ENCODE peak calls at places on chromosome 20, in nine cellular contexts. C is Calu3, Q is HCT116, O is BJ, E is lower lobe of right lung, R is heart left ventricle, G is progenitor cell of endocrine pancreas, K is fibroblast of pulmonary artery, V is GM20000. T is an unnamed sample.

GRCh38 chr20:10076126-10077080 is 41.6 kb downstream of the ANKEF1 start:
- DNase-seq in C (peak; percentile 33), Q (no peak), O (no peak), E (no peak), R (no peak), G (no peak), K (peak; percentile 73), V (no peak), T (no peak)

GRCh38 chr20:40233401-40233800 is 455.6 kb downstream of the MAFB start:
- DNase-seq in C (no peak), Q (no peak), O (no peak), E (no peak), R (no peak), G (no peak), K (no peak), V (no peak), T (no peak)

GRCh38 chr20:46751856-46752255 is 42.4 kb downstream of the SLC2A10 start:
- DNase-seq in C (no peak), Q (no peak), O (no peak), E (no peak), R (no peak), G (no peak), K (no peak), V (no peak), T (no peak)

GRCh38 chr20:1656844-1657243 is 735 bp downstream of the SIRPG start:
- DNase-seq in C (no peak), Q (no peak), O (no peak), E (no peak), R (no peak), G (no peak), K (no peak), V (no peak), T (no peak)

GRCh38 chr20:3766832-3767433 is 620 bp downstream of the ADISSP start:
- DNase-seq in C (no peak), Q (no peak), O (no peak), E (peak; percentile 50), R (peak; percentile 72), G (no peak), K (no peak), V (no peak), T (peak; percentile 37)

GRCh38 chr20:34639755-34640222 is 37.1 kb downstream of the PIGU start:
- DNase-seq in C (peak; percentile 44), Q (no peak), O (no peak), E (no peak), R (no peak), G (no peak), K (no peak), V (no peak), T (no peak)

GRCh38 chr20:41009960-41010359 is 18.7 kb upstream of the TOP1 start:
- DNase-seq in C (no peak), Q (no peak), O (no peak), E (no peak), R (no peak), G (no peak), K (peak; percentile 23), V (no peak), T (no peak)

GRCh38 chr20:18057106-18057993 is at the start of gene OVOL2:
- DNase-seq in C (peak; percentile 77), Q (peak; percentile 60), O (no peak), E (peak; percentile 93), R (no peak), G (peak; percentile 80), K (peak; percentile 2), V (peak; percentile 39), T (peak; percentile 42)

GRCh38 chr20:12152996-12153395 is 235.3 kb downstream of the BTBD3 start:
- DNase-seq in C (peak; percentile 39), Q (no peak), O (no peak), E (no peak), R (no peak), G (no peak), K (peak; percentile 15), V (no peak), T (no peak)

GRCh38 chr20:62156592-62157386 is 13.2 kb downstream of the SS18L1 start:
- DNase-seq in C (peak; percentile 61), Q (peak; percentile 46), O (no peak), E (peak; percentile 76), R (peak; percentile 79), G (peak; percentile 74), K (peak; percentile 47), V (peak; percentile 88), T (peak; percentile 85)

GRCh38 chr20:5400164-5400762 is 83.5 kb upstream of the PROKR2 start:
- DNase-seq in C (peak; percentile 15), Q (no peak), O (no peak), E (no peak), R (no peak), G (peak; percentile 44), K (peak; percentile 46), V (no peak), T (peak; percentile 72)

GRCh38 chr20:60791823-60792222 is 460.2 kb upstream of the CDH4 start:
- DNase-seq in C (no peak), Q (no peak), O (no peak), E (no peak), R (no peak), G (no peak), K (no peak), V (no peak), T (no peak)
- TF ChIP-seq CTCF in C (no peak), Q (no peak), O (no peak), E (no peak), R (no peak), G (no peak), K (no peak), V (no peak), T (no peak)

GRCh38 chr20:32820000-32820697 is 395 bp downstream of the MAPRE1 start:
- DNase-seq in C (peak; percentile 82), Q (peak; percentile 15), O (no peak), E (peak; percentile 78), R (peak; percentile 83), G (peak; percentile 95), K (peak; percentile 56), V (peak; percentile 90), T (peak; percentile 94)
- TF ChIP-seq CTCF in C (no peak), Q (no peak), O (no peak), E (no peak), R (no peak), G (no peak), K (peak; percentile 9), V (no peak), T (no peak)

DNA sequence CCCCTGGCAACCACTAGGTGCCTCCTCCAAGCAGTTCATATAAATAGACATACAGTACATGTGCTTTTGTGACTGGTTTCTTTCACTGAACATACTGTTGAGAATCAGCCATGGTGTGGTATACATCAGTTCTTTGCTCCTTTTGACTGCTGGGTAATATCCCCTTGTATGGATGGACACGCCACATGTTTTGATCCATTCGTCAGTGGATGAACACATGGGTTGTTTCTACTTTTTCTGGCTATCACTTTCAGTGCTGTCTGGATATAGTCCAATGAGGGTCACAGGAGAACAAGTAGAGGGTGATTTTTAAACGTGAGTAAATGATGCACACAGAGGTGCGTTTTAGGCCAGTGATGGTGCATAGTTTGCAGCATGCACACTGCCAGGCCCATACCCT is 183.9 kb downstream of the FOXA2 start:
- DNase-seq in C (no peak), Q (no peak), O (no peak), E (no peak), R (no peak), G (no peak), K (no peak), V (no peak), T (no peak)
- TF ChIP-seq CTCF in C (no peak), Q (no peak), O (no peak), E (no peak), R (no peak), G (no peak), K (no peak), V (no peak), T (no peak)

GRCh38 chr20:48916699-48917098 is 4.8 kb upstream of the ARFGEF2 start:
- DNase-seq in C (no peak), Q (no peak), O (no peak), E (no peak), R (no peak), G (no peak), K (no peak), V (no peak), T (no peak)

GRCh38 chr20:48910360-48910781 is 11.1 kb upstream of the ARFGEF2 start:
- DNase-seq in C (no peak), Q (no peak), O (no peak), E (no peak), R (no peak), G (no peak), K (peak; percentile 70), V (no peak), T (no peak)

GRCh38 chr20:48908661-48909316 is 12.7 kb upstream of the ARFGEF2 start:
- DNase-seq in C (no peak), Q (no peak), O (no peak), E (no peak), R (no peak), G (no peak), K (no peak), V (no peak), T (no peak)

GRCh38 chr20:48909910-48910309 is 11.6 kb upstream of the ARFGEF2 start:
- DNase-seq in C (no peak), Q (no peak), O (no peak), E (no peak), R (no peak), G (no peak), K (no peak), V (no peak), T (no peak)

DNA sequence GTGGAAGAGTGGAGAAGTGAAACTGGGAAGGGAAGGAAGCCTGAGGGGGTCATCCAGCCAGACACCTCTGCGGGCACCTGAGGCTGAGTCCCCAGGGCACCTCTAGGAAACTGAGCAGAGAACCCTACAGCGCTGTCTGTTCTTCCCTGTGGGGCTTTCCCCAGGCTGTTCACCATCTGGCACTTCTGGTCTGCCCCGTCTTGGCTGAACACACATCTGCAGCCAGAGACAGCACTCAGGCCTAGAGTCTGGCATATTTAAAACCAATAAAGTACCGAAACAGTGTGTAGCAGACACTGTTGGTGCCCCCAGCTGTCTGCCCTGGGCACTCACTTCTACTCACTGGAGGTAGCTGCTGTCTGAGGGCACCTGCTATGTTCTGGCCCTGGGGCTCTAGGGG is 9.4 kb upstream of the ARFGEF2 start:
- DNase-seq in C (no peak), Q (no peak), O (no peak), E (no peak), R (no peak), G (no peak), K (no peak), V (no peak), T (no peak)
- TF ChIP-seq CTCF in C (no peak), Q (no peak), O (no peak), E (no peak), R (no peak), G (no peak), K (no peak), V (no peak), T (no peak)

GRCh38 chr20:58760881-58761280 is 68.3 kb downstream of the NPEPL1 start:
- DNase-seq in C (no peak), Q (no peak), O (no peak), E (no peak), R (no peak), G (no peak), K (no peak), V (no peak), T (no peak)
- TF ChIP-seq CTCF in C (no peak), Q (no peak), O (no peak), E (no peak), R (no peak), G (no peak), K (no peak), V (no peak), T (no peak)

T was measured in nephron progenitor cell.